ENCODE peak calls at places on chromosomes 7 and 10, in four cellular contexts. H, V, E and Q are unnamed samples.

GRCh38 chr10:67763499-67764011 is 67.6 kb upstream of the CTNNA3 start:
- DNase-seq in H (peak; percentile 80), V (peak; percentile 25), E (peak; percentile 62), Q (peak; percentile 47)

GRCh38 chr10:7948601-7949000 is 105.9 kb upstream of the GATA3 start:
- DNase-seq in H (no peak), V (no peak), E (no peak), Q (no peak)

GRCh38 chr7:106659369-106659962 is 1.5 kb downstream of the CCDC71L start:
- DNase-seq in H (no peak), V (no peak), E (no peak), Q (no peak)

GRCh38 chr10:131810036-131810804 is 90.6 kb upstream of the PPP2R2D start:
- DNase-seq in H (no peak), V (no peak), E (no peak), Q (no peak)

GRCh38 chr7:88224596-88225275 is 4.9 kb upstream of the SRI start:
- DNase-seq in H (no peak), V (peak; percentile 18), E (no peak), Q (peak; percentile 88)

GRCh38 chr7:149836434-149836833 is 1.7 kb upstream of the ZNF862 start:
- DNase-seq in H (no peak), V (no peak), E (no peak), Q (peak; percentile 39)

GRCh38 chr10:17454181-17454800 is at the start of gene ST8SIA6:
- DNase-seq in H (peak; percentile 25), V (peak; percentile 6), E (peak; percentile 27), Q (no peak)

GRCh38 chr10:119726291-119727261 is 726 bp downstream of the INPP5F start:
- DNase-seq in H (peak; percentile 60), V (no peak), E (no peak), Q (no peak)

GRCh38 chr7:51019231-51019844 is 236.6 kb upstream of the GRB10 start:
- DNase-seq in H (no peak), V (peak; percentile 87), E (no peak), Q (peak; percentile 90)

GRCh38 chr10:6924166-6924565 is 344.1 kb upstream of the PRKCQ start:
- DNase-seq in H (no peak), V (peak; percentile 20), E (no peak), Q (peak; percentile 82)

GRCh38 chr10:47367646-47368045 is 16.4 kb downstream of the ZNF488 start:
- DNase-seq in H (no peak), V (no peak), E (no peak), Q (no peak)

GRCh38 chr7:117605712-117606111 is 125.9 kb downstream of the CFTR start:
- DNase-seq in H (no peak), V (no peak), E (no peak), Q (no peak)

GRCh38 chr10:63700209-63700934 is 179.2 kb downstream of the REEP3 start:
- DNase-seq in H (no peak), V (peak; percentile 98), E (no peak), Q (peak; percentile 99)

GRCh38 chr10:50310560-50311174 is 59.4 kb upstream of the ASAH2 start:
- DNase-seq in H (peak; percentile 38), V (no peak), E (no peak), Q (peak; percentile 10)

GRCh38 chr10:88497878-88498277 is 85.2 kb downstream of the RNLS start:
- DNase-seq in H (no peak), V (no peak), E (no peak), Q (no peak)

GRCh38 chr7:30322656-30323355 is 38.4 kb downstream of the ZNRF2 start:
- DNase-seq in H (no peak), V (no peak), E (no peak), Q (peak; percentile 89)

GRCh38 chr7:121116399-121116798 is 127.9 kb downstream of the CPED1 start:
- DNase-seq in H (no peak), V (no peak), E (no peak), Q (peak; percentile 49)

GRCh38 chr10:95601116-95601719 is 40.0 kb upstream of the SORBS1 start:
- DNase-seq in H (peak; percentile 86), V (peak; percentile 75), E (no peak), Q (peak; percentile 79)

GRCh38 chr10:2279666-2280065 is 542.3 kb upstream of the ADARB2 start:
- DNase-seq in H (no peak), V (no peak), E (no peak), Q (no peak)

GRCh38 chr10:96374639-96374984 is 15.8 kb upstream of the OPALIN start:
- DNase-seq in H (peak; percentile 60), V (no peak), E (no peak), Q (no peak)

GRCh38 chr10:79372871-79373270 is 25.6 kb downstream of the PPIF start:
- DNase-seq in H (no peak), V (no peak), E (no peak), Q (no peak)

GRCh38 chr7:141145630-141145982 is 71.7 kb downstream of the TMEM178B start:
- DNase-seq in H (no peak), V (no peak), E (no peak), Q (no peak)

GRCh38 chr7:152522551-152522950 is 86.7 kb upstream of the KMT2C start:
- DNase-seq in H (peak; percentile 80), V (no peak), E (no peak), Q (no peak)

GRCh38 chr7:43873300-43873699 is 4.0 kb upstream of the MRPS24 start:
- DNase-seq in H (no peak), V (peak; percentile 43), E (no peak), Q (peak; percentile 78)

GRCh38 chr10:43060291-43060690 is 16.6 kb upstream of the RET start:
- DNase-seq in H (no peak), V (no peak), E (no peak), Q (no peak)

GRCh38 chr10:126017961-126018560 is 121.7 kb downstream of the FANK1 start:
- DNase-seq in H (no peak), V (peak; percentile 78), E (no peak), Q (no peak)

GRCh38 chr10:88008866-88009470 is 145.5 kb downstream of the PTEN start:
- DNase-seq in H (no peak), V (no peak), E (no peak), Q (peak; percentile 19)

GRCh38 chr7:5315761-5316160 is 33.0 kb downstream of the SLC29A4 start:
- DNase-seq in H (no peak), V (no peak), E (no peak), Q (no peak)
- H3K36me3 ChIP-seq in H (no peaks in the 10 kb centered on the region), V (peaks cover 38% of the 10 kb centered on the region), E (peaks cover 34% of the 10 kb centered on the region), Q (peaks cover 24% of the 10 kb centered on the region)

DNA sequence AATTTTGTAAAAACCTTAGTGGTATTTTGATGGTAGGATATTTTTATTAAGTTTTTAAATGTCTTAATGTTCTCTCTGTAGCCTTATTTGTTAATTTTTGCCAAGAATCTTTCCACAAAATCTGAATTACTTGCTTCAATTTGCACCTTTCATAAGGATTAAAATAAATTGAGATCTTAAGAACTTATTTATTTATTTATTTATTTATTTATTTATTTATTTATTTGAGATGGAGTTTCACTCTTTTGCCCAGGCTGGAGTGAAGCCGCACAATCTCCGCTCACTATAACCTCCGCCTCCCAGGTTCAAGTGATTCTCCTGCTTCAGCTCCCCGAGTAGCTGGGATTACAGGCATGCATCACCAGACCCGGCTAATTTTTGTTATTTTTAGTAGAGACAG is 98.6 kb downstream of the PPP1R9A start:
- DNase-seq in H (no peak), V (no peak), E (no peak), Q (no peak)
- H3K36me3 ChIP-seq in H (no peaks in the 10 kb centered on the region), V (no peaks in the 10 kb centered on the region), E (no peaks in the 10 kb centered on the region), Q (no peaks in the 10 kb centered on the region)

GRCh38 chr10:28544058-28544457 is 11.1 kb downstream of the WAC start:
- DNase-seq in H (no peak), V (no peak), E (no peak), Q (no peak)
- H3K36me3 ChIP-seq in H (peaks cover 27% of the 10 kb centered on the region), V (peaks cover 46% of the 10 kb centered on the region), E (peaks cover 63% of the 10 kb centered on the region), Q (peaks cover 9% of the 10 kb centered on the region)

DNA sequence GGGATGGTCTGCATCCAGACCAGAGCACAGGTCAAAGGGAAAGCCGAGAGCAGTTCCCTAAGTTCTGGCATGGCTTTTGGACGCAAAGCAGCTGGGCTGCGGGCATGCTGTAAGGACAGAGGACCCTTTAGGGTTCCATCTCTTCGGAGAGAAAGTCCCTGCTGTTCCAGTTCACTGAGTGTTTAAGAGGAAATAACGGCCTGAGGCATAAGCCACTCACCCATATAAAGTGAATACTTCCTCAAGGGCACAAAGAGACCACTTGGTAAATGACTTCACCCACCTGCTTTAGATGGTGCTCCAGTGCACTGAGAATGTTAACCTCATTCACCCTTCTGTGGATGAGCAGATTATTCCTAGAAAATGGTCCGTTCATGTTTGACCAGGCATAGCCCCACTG is 586.7 kb upstream of the GALNT17 start:
- DNase-seq in H (no peak), V (no peak), E (no peak), Q (no peak)
- H3K36me3 ChIP-seq in H (no peaks in the 10 kb centered on the region), V (no peaks in the 10 kb centered on the region), E (no peaks in the 10 kb centered on the region), Q (no peaks in the 10 kb centered on the region)